ENCODE peak calls at places on chromosomes 5 and 9, in seven cellular contexts. T is H9, B is IMR-90, P is neural progenitor cell, C is GM23248, M is H1, I is PC-3. K is an unnamed sample. For H3K9me3 and H3K27me3, the result is how much of the 10 kb centered on the place peaks cover.

GRCh38 chr9:123739387-123739786 is 190.5 kb downstream of the DENND1A start:
- DNase-seq in T (no peak), B (no peak), P (no peak), C (no peak), M (no peak), I (no peak), K (no peak)

GRCh38 chr9:14652729-14653377 is 40.4 kb downstream of the ZDHHC21 start:
- DNase-seq in T (no peak), B (peak), P (peak), C (peak), M (no peak), I (peak), K (peak)

GRCh38 chr5:154076240-154076922 is 37.6 kb downstream of the MFAP3 start:
- DNase-seq in T (no peak), B (no peak), P (no peak), C (no peak), M (no peak), I (no peak), K (no peak)

GRCh38 chr5:123756325-123756664 is 244.3 kb downstream of the CSNK1G3 start:
- DNase-seq in T (no peak), B (no peak), P (no peak), C (no peak), M (no peak), I (no peak), K (peak)

GRCh38 chr9:120778758-120779157 is 14.5 kb downstream of the FBXW2 start:
- DNase-seq in T (no peak), B (no peak), P (no peak), C (no peak), M (no peak), I (no peak), K (no peak)

GRCh38 chr9:134644715-134645606 is 3.4 kb downstream of the COL5A1 start:
- DNase-seq in T (no peak), B (peak), P (peak), C (peak), M (no peak), I (peak), K (peak)

GRCh38 chr5:92309336-92309991 is 926.3 kb upstream of the ARRDC3 start:
- DNase-seq in T (no peak), B (peak), P (peak), C (peak), M (no peak), I (peak), K (peak)

GRCh38 chr5:5270958-5271605 is 131.0 kb downstream of the ADAMTS16 start:
- DNase-seq in T (peak), B (peak), P (peak), C (peak), M (no peak), I (peak), K (peak)

GRCh38 chr9:68708513-68708912 is 3.5 kb downstream of the PIP5K1B start:
- DNase-seq in T (no peak), B (no peak), P (no peak), C (no peak), M (no peak), I (no peak), K (no peak)

GRCh38 chr9:80899208-80899607 is 790.1 kb downstream of the TLE1 start:
- DNase-seq in T (no peak), B (peak), P (no peak), C (no peak), M (no peak), I (peak), K (peak)

GRCh38 chr5:74232281-74232680 is 408.2 kb downstream of the ENC1 start:
- DNase-seq in T (no peak), B (peak), P (peak), C (peak), M (no peak), I (peak), K (peak)

GRCh38 chr9:107127608-107128007 is 155.5 kb upstream of the RAD23B start:
- DNase-seq in T (no peak), B (no peak), P (no peak), C (no peak), M (no peak), I (no peak), K (no peak)

GRCh38 chr9:75418518-75418917 is 330.2 kb downstream of the OSTF1 start:
- DNase-seq in T (no peak), B (no peak), P (no peak), C (no peak), M (no peak), I (no peak), K (no peak)

GRCh38 chr5:142861011-142861410 is 90.8 kb downstream of the ARHGAP26 start:
- DNase-seq in T (no peak), B (no peak), P (no peak), C (no peak), M (no peak), I (no peak), K (no peak)

GRCh38 chr5:136016945-136017530 is 11.8 kb upstream of the TGFBI start:
- DNase-seq in T (no peak), B (peak), P (no peak), C (peak), M (no peak), I (peak), K (peak)

GRCh38 chr5:66144799-66145390 is 795 bp downstream of the SREK1 start:
- DNase-seq in T (no peak), B (no peak), P (no peak), C (peak), M (no peak), I (no peak), K (peak)

GRCh38 chr5:57986746-57987145 is 473.1 kb downstream of the PLK2 start:
- DNase-seq in T (peak), B (peak), P (no peak), C (peak), M (no peak), I (peak), K (peak)

GRCh38 chr9:35882265-35882848 is 12.2 kb upstream of the OR13J1 start:
- DNase-seq in T (peak), B (peak), P (peak), C (peak), M (peak), I (peak), K (peak)

GRCh38 chr9:26260238-26260637 is 582.0 kb upstream of the TUSC1 start:
- DNase-seq in T (no peak), B (peak), P (no peak), C (peak), M (no peak), I (peak), K (peak)

GRCh38 chr5:125349432-125349831 is 603.0 kb upstream of the ZNF608 start:
- DNase-seq in T (no peak), B (peak), P (peak), C (peak), M (no peak), I (no peak), K (peak)

GRCh38 chr9:107397076-107398049 is 92.2 kb downstream of the KLF4 start:
- DNase-seq in T (no peak), B (peak), P (no peak), C (peak), M (no peak), I (peak), K (peak)

GRCh38 chr9:105329729-105330082 is 85.3 kb downstream of the SLC44A1 start:
- DNase-seq in T (no peak), B (no peak), P (no peak), C (peak), M (no peak), I (no peak), K (peak)

GRCh38 chr9:95771556-95772280 is 103.8 kb upstream of the ERCC6L2 start:
- DNase-seq in T (no peak), B (peak), P (peak), C (peak), M (no peak), I (no peak), K (peak)

GRCh38 chr5:132227485-132228240 is at the start of gene P4HA2:
- DNase-seq in T (peak), B (peak), P (peak), C (peak), M (peak), I (peak), K (peak)

GRCh38 chr5:139880416-139881144 is 85.0 kb downstream of the PSD2 start:
- DNase-seq in T (no peak), B (no peak), P (no peak), C (no peak), M (no peak), I (no peak), K (peak)

GRCh38 chr9:14383296-14383695 is 69.4 kb upstream of the NFIB start:
- DNase-seq in T (no peak), B (no peak), P (no peak), C (peak), M (no peak), I (no peak), K (peak)

GRCh38 chr5:131466171-131466766 is 168.8 kb downstream of the RAPGEF6 start:
- DNase-seq in T (no peak), B (peak), P (no peak), C (peak), M (no peak), I (peak), K (peak)

GRCh38 chr9:132646726-132647125 is 23.1 kb downstream of the DDX31 start:
- DNase-seq in T (no peak), B (peak), P (no peak), C (no peak), M (no peak), I (no peak), K (no peak)

GRCh38 chr5:66854429-66854828 is 258.2 kb downstream of the MAST4 start:
- DNase-seq in T (no peak), B (no peak), P (no peak), C (no peak), M (no peak), I (no peak), K (no peak)

GRCh38 chr9:88312070-88312469 is 76.2 kb upstream of the SPIN1 start:
- DNase-seq in T (no peak), B (no peak), P (no peak), C (no peak), M (no peak), I (no peak), K (no peak)

GRCh38 chr5:57413145-57413544 is 69.5 kb downstream of the ACTBL2 start:
- DNase-seq in T (no peak), B (no peak), P (no peak), C (no peak), M (no peak), I (peak), K (no peak)

GRCh38 chr5:60055168-60055567 is 161.6 kb upstream of the PDE4D start:
- DNase-seq in T (no peak), B (no peak), P (no peak), C (no peak), M (no peak), I (no peak), K (no peak)

GRCh38 chr5:64637837-64638443 is 52.4 kb upstream of the SHISAL2B start:
- DNase-seq in T (peak), B (no peak), P (peak), C (peak), M (no peak), I (no peak), K (no peak)

GRCh38 chr9:130106860-130107848 is 53.4 kb downstream of the GPR107 start:
- DNase-seq in T (peak), B (peak), P (peak), C (peak), M (peak), I (peak), K (peak)

GRCh38 chr9:129640871-129641750 is 840 bp downstream of the ASB6 start:
- DNase-seq in T (no peak), B (no peak), P (no peak), C (peak), M (no peak), I (no peak), K (no peak)

GRCh38 chr5:149260761-149261160 is 10.9 kb upstream of the AFAP1L1 start:
- DNase-seq in T (no peak), B (no peak), P (no peak), C (no peak), M (no peak), I (peak), K (peak)

GRCh38 chr9:29200650-29201049 is 1627.4 kb upstream of the C9orf72 start:
- DNase-seq in T (no peak), B (no peak), P (no peak), C (no peak), M (no peak), I (no peak), K (no peak)

GRCh38 chr9:29203216-29203930 is 1630.1 kb upstream of the C9orf72 start:
- DNase-seq in T (no peak), B (no peak), P (no peak), C (no peak), M (no peak), I (peak), K (no peak)

GRCh38 chr9:29199975-29200374 is 1626.7 kb upstream of the C9orf72 start:
- DNase-seq in T (no peak), B (no peak), P (no peak), C (no peak), M (no peak), I (no peak), K (no peak)

GRCh38 chr9:29198861-29199260 is 1625.6 kb upstream of the C9orf72 start:
- DNase-seq in T (no peak), B (no peak), P (no peak), C (no peak), M (no peak), I (no peak), K (no peak)
- H2AFZ ChIP-seq in T (no peak), B (no peak), P (no peak), C (no peak), M (no peak), I (no peak), K (no peak)

GRCh38 chr5:31771500-31771899 is 132.6 kb downstream of the PDZD2 start:
- DNase-seq in T (no peak), B (no peak), P (no peak), C (no peak), M (no peak), I (no peak), K (no peak)

GRCh38 chr5:31768046-31768445 is 129.1 kb downstream of the PDZD2 start:
- DNase-seq in T (no peak), B (no peak), P (no peak), C (no peak), M (no peak), I (no peak), K (no peak)

GRCh38 chr5:31768784-31769183 is 129.9 kb downstream of the PDZD2 start:
- DNase-seq in T (no peak), B (no peak), P (no peak), C (no peak), M (no peak), I (no peak), K (no peak)

GRCh38 chr5:31771045-31771444 is 132.1 kb downstream of the PDZD2 start:
- DNase-seq in T (no peak), B (no peak), P (no peak), C (no peak), M (no peak), I (no peak), K (no peak)

GRCh38 chr5:31770157-31770556 is 131.2 kb downstream of the PDZD2 start:
- DNase-seq in T (peak), B (no peak), P (peak), C (no peak), M (no peak), I (no peak), K (no peak)
- H3K9me3 ChIP-seq in T (under half), B (under half), P (under half), C (under half), M (under half), I (under half), K (under half)

DNA sequence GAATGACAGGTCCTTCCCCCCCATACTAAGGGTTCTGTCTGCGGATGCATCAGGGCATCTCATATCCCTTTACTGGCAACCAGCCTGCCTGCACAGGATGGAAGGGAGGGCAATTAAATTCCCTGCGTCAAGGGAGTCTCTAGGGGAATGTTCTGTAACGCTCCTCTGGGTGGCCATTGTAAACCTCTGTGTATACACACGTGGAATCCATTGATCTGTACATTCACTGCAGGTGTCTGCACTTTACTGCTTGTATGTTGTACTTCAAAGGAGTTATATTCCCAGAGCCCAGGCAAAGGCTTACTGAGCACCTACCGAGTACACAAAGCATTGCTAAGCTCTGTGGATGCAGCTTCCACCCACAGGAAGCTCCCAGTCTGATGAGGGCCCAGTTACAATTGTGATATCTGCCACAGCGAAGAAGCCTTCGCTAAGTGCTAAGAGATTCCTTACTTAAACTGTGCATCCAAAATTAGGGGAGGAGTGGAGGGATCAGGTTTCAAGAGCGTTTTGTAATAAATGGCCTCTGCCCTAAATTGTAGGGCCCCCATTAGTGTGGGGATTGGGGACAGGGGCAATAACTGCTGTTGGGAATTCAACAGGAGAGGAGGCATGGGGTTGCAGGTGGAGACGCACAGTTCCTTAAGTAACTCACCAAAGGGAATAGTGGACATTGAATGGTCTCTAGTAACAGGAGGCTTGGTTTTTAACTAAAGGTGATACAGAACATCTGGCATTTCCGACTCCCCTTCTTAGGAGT is 1.5 kb upstream of the RETREG1 start:
- DNase-seq in T (no peak), B (no peak), P (peak), C (no peak), M (no peak), I (no peak), K (no peak)
- H3K27me3 ChIP-seq in T (under half), B (half or more), P (half or more), C (half or more), M (under half), I (half or more), K (under half)

GRCh38 chr5:3997670-3998069 is 402.0 kb downstream of the IRX1 start:
- DNase-seq in T (no peak), B (no peak), P (no peak), C (no peak), M (no peak), I (no peak), K (no peak)

GRCh38 chr5:3995954-3996619 is 400.5 kb downstream of the IRX1 start:
- DNase-seq in T (no peak), B (no peak), P (no peak), C (no peak), M (no peak), I (no peak), K (no peak)

GRCh38 chr5:3993856-3994473 is 398.3 kb downstream of the IRX1 start:
- DNase-seq in T (no peak), B (no peak), P (no peak), C (no peak), M (no peak), I (no peak), K (no peak)

GRCh38 chr5:3994635-3995034 is 399.0 kb downstream of the IRX1 start:
- DNase-seq in T (no peak), B (no peak), P (no peak), C (no peak), M (no peak), I (no peak), K (peak)

DNA sequence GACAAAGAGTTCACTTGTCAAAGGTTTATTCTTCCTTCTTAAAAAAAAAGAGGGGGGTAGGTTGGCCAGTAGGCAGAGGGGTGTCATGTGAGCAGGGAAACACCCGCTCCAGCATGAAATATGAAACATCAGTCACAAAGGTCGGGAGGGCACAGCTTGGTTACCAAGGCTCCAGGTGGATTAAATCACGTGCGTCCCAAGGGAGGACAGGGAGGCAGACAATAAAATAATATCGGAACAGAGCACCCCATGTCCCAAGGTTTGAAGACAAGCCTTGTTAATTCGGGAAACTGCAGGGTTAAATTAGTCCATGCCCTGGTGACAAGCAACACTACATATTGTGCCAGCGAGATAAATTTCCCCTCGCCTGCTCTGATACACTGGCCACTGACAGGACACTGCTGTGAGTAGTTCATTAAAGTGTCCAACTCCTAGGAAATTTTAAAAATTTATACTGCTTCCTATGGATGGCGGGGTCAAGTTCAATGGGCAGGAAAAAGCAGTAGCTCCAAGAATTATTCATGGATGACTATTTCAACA is 401.3 kb downstream of the IRX1 start:
- DNase-seq in T (no peak), B (no peak), P (no peak), C (no peak), M (no peak), I (no peak), K (no peak)
- H2AFZ ChIP-seq in T (no peak), B (no peak), P (no peak), C (no peak), M (no peak), I (no peak), K (no peak)

DNA sequence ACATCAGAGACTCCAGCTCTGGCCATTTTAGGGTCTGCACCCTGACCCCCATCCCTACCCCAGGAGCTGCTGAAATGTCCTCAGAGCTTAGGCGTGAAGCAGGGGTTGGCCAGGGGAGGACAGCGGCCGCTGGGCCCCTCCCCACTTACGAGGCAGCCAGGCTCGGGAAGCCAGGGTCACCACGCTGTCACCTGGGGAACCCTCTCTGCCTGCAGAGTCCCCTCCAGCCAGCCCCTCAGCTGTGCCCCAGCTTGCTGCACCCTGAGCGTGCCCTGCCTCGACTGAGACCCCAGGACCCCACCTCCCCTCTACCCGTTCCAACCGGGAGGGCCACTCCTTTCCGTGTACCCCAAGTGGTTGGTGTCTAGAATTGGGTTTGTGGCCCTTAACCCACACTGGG is 2.7 kb downstream of the LCN10 start:
- DNase-seq in T (no peak), B (no peak), P (no peak), C (no peak), M (no peak), I (no peak), K (no peak)
- H3K9me3 ChIP-seq in T (under half), B (under half), P (under half), C (under half), M (under half), I (under half), K (under half)

DNA sequence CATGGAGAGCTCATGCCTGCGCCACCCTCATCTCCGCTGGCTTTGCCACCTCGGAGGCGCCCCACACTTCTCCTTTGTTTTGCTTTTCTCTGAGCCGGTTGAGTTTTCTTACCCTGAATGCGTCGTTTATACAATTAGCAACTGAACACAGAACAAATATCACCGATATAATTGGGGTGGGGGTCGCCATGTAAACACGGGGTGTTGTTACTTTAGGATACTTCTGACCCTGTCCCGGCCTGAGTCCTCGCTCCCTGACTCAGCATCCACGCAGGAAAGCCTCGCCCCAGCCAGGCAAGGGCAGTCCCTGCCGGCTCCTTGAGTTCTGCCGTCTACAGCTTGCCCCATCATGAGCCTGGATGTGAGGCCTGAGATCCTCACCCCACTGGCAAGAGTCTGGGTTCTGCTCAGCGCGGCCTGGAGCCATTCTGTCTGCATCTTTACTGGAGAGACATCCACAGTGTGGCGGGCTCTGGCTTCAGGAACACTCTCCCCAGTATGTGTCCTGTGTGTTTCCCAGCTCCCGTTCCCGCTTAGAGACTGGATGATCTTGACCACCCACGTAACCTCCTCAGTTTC is 5.5 kb downstream of the NKX2-5 start:
- DNase-seq in T (peak), B (no peak), P (peak), C (no peak), M (no peak), I (no peak), K (no peak)
- H3K27me3 ChIP-seq in T (half or more), B (half or more), P (half or more), C (half or more), M (half or more), I (under half), K (half or more)